ENCODE peak calls at places on chromosomes 2 and 18, in seven cellular contexts. Z is GM10248, U is bronchial epithelial cell, Q is AG04450, W is RWPE1, P is neural crest cell, H is IMR-90. N is an unnamed sample.

GRCh38 chr2:57434429-57434828 is 612.2 kb upstream of the VRK2 start:
- DNase-seq in Z (no peak), U (no peak), Q (no peak), W (no peak), P (no peak), H (no peak), N (no peak)

GRCh38 chr18:13563390-13563805 is 163.0 kb downstream of the FAM210A start:
- DNase-seq in Z (no peak), U (peak; percentile 80), Q (no peak), W (no peak), P (no peak), H (no peak), N (no peak)

GRCh38 chr18:34921271-34921670 is 119.9 kb upstream of the MAPRE2 start:
- DNase-seq in Z (no peak), U (no peak), Q (no peak), W (no peak), P (no peak), H (no peak), N (no peak)

GRCh38 chr2:236877972-236878371 is 207.7 kb upstream of the COPS8 start:
- DNase-seq in Z (no peak), U (no peak), Q (no peak), W (no peak), P (no peak), H (no peak), N (no peak)

GRCh38 chr2:60118917-60119316 is 434.5 kb downstream of the BCL11A start:
- DNase-seq in Z (no peak), U (no peak), Q (no peak), W (no peak), P (no peak), H (no peak), N (no peak)

GRCh38 chr2:19038096-19039015 is 320.1 kb downstream of the OSR1 start:
- DNase-seq in Z (no peak), U (peak; percentile 91), Q (no peak), W (peak; percentile 32), P (no peak), H (peak; percentile 83), N (peak; percentile 28)

GRCh38 chr2:41722668-41723369 is 325.0 kb upstream of the PKDCC start:
- DNase-seq in Z (no peak), U (peak; percentile 89), Q (no peak), W (peak; percentile 61), P (no peak), H (peak; percentile 52), N (peak; percentile 48)

GRCh38 chr18:58140366-58141325 is 96.6 kb downstream of the NEDD4L start:
- DNase-seq in Z (no peak), U (no peak), Q (no peak), W (no peak), P (no peak), H (no peak), N (no peak)

GRCh38 chr2:219513787-219514186 is 495 bp upstream of the ASIC4 start:
- DNase-seq in Z (no peak), U (no peak), Q (no peak), W (no peak), P (no peak), H (no peak), N (no peak)

GRCh38 chr2:230939691-230940475 is 14.8 kb upstream of the GPR55 start:
- DNase-seq in Z (no peak), U (no peak), Q (no peak), W (no peak), P (no peak), H (no peak), N (no peak)

GRCh38 chr2:43950383-43951008 is 45.3 kb downstream of the LRPPRC start:
- DNase-seq in Z (peak; percentile 11), U (peak; percentile 54), Q (no peak), W (peak; percentile 34), P (peak; percentile 2), H (peak; percentile 51), N (no peak)

GRCh38 chr2:96802281-96802595 is 13.8 kb upstream of the CNNM3 start:
- DNase-seq in Z (peak; percentile 77), U (no peak), Q (no peak), W (no peak), P (no peak), H (no peak), N (no peak)

GRCh38 chr2:213091765-213092164 is 59.6 kb downstream of the IKZF2 start:
- DNase-seq in Z (no peak), U (no peak), Q (no peak), W (no peak), P (no peak), H (no peak), N (no peak)

GRCh38 chr2:120661551-120661950 is 74.1 kb upstream of the GLI2 start:
- DNase-seq in Z (no peak), U (no peak), Q (no peak), W (no peak), P (peak; percentile 67), H (no peak), N (no peak)

GRCh38 chr2:187964742-187965141 is 326.9 kb upstream of the GULP1 start:
- DNase-seq in Z (no peak), U (peak; percentile 75), Q (no peak), W (peak; percentile 3), P (no peak), H (peak; percentile 74), N (no peak)

GRCh38 chr2:240341064-240341463 is 94.4 kb upstream of the GPC1 start:
- DNase-seq in Z (no peak), U (no peak), Q (no peak), W (no peak), P (no peak), H (no peak), N (no peak)

DNA sequence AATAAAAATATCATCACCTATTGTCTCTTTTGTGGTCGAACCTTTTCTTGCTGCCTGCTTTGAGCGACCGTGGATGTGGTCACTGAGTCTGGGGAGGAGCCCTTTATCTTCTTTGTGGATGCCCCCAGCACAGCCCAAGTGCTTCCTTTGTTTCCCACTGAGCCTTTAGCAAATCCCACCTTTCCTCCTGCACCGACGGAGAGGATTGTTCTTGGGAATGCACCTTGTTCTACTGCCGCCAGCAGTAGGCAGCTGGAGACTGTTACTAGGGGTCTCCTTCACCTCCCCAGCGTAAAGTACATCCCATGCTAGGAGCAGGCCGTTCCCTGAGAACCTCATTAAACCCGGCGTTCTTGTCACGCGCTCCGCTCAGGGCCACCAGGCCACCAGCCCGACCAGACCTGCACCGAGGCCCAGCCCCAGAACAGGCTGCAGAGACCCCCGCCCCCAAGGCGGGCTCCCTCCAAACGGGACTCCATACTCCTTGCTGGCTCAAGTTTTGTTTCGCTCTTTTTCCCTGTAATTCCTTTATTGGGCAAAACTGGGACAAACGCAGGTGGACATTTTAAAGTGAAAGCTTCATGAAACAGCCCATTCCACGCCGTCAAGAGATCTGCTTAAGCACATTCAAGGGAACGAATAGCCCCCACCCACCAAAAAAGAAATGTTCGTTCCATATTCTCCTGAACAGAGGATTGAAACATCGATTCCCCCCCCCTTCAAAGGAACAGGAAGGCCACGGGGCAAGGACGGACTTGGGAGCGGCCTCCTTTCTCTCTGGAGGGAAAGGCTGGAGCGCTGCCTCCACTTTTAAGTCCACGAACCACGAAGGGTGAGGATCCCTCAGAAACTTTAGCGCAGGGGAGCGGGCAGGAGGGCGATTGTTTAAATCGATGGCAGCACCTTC is 1.1 kb upstream of the MAT2A start:
- DNase-seq in Z (peak; percentile 29), U (no peak), Q (no peak), W (no peak), P (peak; percentile 52), H (no peak), N (no peak)
- TF ChIP-seq CTCF in Z (no peak), U (no peak), Q (no peak), W (no peak), P (no peak), H (no peak), N (peak; percentile 34)

GRCh38 chr2:210072493-210072892 is 70.1 kb downstream of the RPE start:
- DNase-seq in Z (no peak), U (no peak), Q (no peak), W (no peak), P (no peak), H (no peak), N (no peak)

GRCh38 chr2:210072922-210073509 is 70.6 kb downstream of the RPE start:
- DNase-seq in Z (peak; percentile 18), U (peak; percentile 53), Q (peak; percentile 15), W (peak; percentile 24), P (no peak), H (peak; percentile 60), N (peak; percentile 10)
- TF ChIP-seq CTCF in Z (peak; percentile 46), U (peak; percentile 46), Q (peak; percentile 79), W (peak; percentile 70), P (peak; percentile 70), H (peak; percentile 74), N (peak; percentile 63)

GRCh38 chr2:232655392-232655791 is 22.0 kb downstream of the EFHD1 start:
- DNase-seq in Z (no peak), U (no peak), Q (no peak), W (no peak), P (no peak), H (no peak), N (no peak)

GRCh38 chr2:232659359-232659758 is 26.0 kb downstream of the EFHD1 start:
- DNase-seq in Z (no peak), U (no peak), Q (no peak), W (no peak), P (no peak), H (no peak), N (no peak)

GRCh38 chr2:232662486-232663260 is 29.3 kb downstream of the EFHD1 start:
- DNase-seq in Z (no peak), U (no peak), Q (no peak), W (peak; percentile 14), P (no peak), H (no peak), N (no peak)

GRCh38 chr2:232653441-232653840 is 20.0 kb downstream of the EFHD1 start:
- DNase-seq in Z (no peak), U (no peak), Q (no peak), W (no peak), P (no peak), H (no peak), N (no peak)

GRCh38 chr2:232658217-232658785 is 24.9 kb downstream of the EFHD1 start:
- DNase-seq in Z (no peak), U (peak; percentile 15), Q (no peak), W (no peak), P (no peak), H (no peak), N (no peak)
- TF ChIP-seq CTCF in Z (peak; percentile 8), U (no peak), Q (peak; percentile 22), W (no peak), P (no peak), H (no peak), N (peak; percentile 16)

DNA sequence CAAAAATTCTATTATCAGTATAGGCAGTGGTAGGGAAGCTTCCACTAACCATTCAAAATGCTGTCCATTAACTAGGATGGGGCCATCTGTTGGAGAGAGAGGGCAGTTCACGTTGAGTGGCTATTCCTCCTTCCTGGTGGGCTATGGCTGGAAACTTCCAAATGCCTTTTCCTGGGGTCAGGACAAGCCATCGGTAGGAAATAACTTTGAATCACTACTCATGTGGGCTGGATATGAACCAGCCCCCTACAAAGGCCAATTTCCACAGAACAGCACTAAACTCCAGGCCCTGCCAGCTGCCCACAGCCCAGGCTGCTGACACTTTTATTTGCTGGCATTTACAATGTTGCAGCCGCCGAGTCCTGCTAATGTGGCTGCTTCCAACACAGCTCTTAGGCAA is 156.1 kb upstream of the HNRNPA3 start:
- DNase-seq in Z (no peak), U (no peak), Q (no peak), W (no peak), P (no peak), H (no peak), N (no peak)
- TF ChIP-seq CTCF in Z (no peak), U (no peak), Q (peak; percentile 6), W (no peak), P (peak; percentile 20), H (no peak), N (peak; percentile 15)

N was measured in kidney epithelial cell.